ENCODE peak calls at places on chromosome 9, in eight cellular contexts. One of them, this sample, is unnamed.
A peak's percentile ranks its signal among the peaks of the same experiment; 100 is the strongest.

GRCh38 chr9:31612336-31613030 is 772.0 kb upstream of the ACO1 start:
- DNase-seq in cardiac muscle cell: no peak
- DNase-seq in aorta: no peak
- DNase-seq in spleen: no peak
- DNase-seq in stomach: no peak
- DNase-seq in lower lobe of right lung: no peak
- DNase-seq in A549: no peak
- DNase-seq in suprapubic skin: no peak
- DNase-seq in this sample: peak; percentile 86

GRCh38 chr9:124045076-124045829 is 33.7 kb downstream of the LHX2 start:
- DNase-seq in cardiac muscle cell: no peak
- DNase-seq in aorta: no peak
- DNase-seq in spleen: peak; percentile 74
- DNase-seq in stomach: peak; percentile 51
- DNase-seq in lower lobe of right lung: peak; percentile 64
- DNase-seq in A549: no peak
- DNase-seq in suprapubic skin: no peak
- DNase-seq in this sample: peak; percentile 67

GRCh38 chr9:123402981-123403509 is 47.0 kb downstream of the CRB2 start:
- DNase-seq in cardiac muscle cell: no peak
- DNase-seq in aorta: no peak
- DNase-seq in spleen: no peak
- DNase-seq in stomach: no peak
- DNase-seq in lower lobe of right lung: no peak
- DNase-seq in A549: no peak
- DNase-seq in suprapubic skin: no peak
- DNase-seq in this sample: no peak

GRCh38 chr9:37732086-37732744 is 21.4 kb upstream of the TRMT10B start:
- DNase-seq in cardiac muscle cell: no peak
- DNase-seq in aorta: no peak
- DNase-seq in spleen: no peak
- DNase-seq in stomach: no peak
- DNase-seq in lower lobe of right lung: no peak
- DNase-seq in A549: no peak
- DNase-seq in suprapubic skin: no peak
- DNase-seq in this sample: no peak

GRCh38 chr9:127612993-127613954 is 1.2 kb downstream of the STXBP1 start:
- DNase-seq in cardiac muscle cell: peak; percentile 52
- DNase-seq in aorta: peak; percentile 83
- DNase-seq in spleen: peak; percentile 85
- DNase-seq in stomach: peak; percentile 52
- DNase-seq in lower lobe of right lung: peak; percentile 76
- DNase-seq in A549: peak; percentile 70
- DNase-seq in suprapubic skin: peak; percentile 90
- DNase-seq in this sample: peak; percentile 70

GRCh38 chr9:134059661-134060395 is 8.0 kb downstream of the BRD3 start:
- DNase-seq in cardiac muscle cell: no peak
- DNase-seq in aorta: peak; percentile 70
- DNase-seq in spleen: peak; percentile 87
- DNase-seq in stomach: peak; percentile 26
- DNase-seq in lower lobe of right lung: peak; percentile 76
- DNase-seq in A549: no peak
- DNase-seq in suprapubic skin: peak; percentile 76
- DNase-seq in this sample: no peak

GRCh38 chr9:107119735-107120134 is 163.3 kb upstream of the RAD23B start:
- DNase-seq in cardiac muscle cell: no peak
- DNase-seq in aorta: no peak
- DNase-seq in spleen: no peak
- DNase-seq in stomach: no peak
- DNase-seq in lower lobe of right lung: no peak
- DNase-seq in A549: no peak
- DNase-seq in suprapubic skin: no peak
- DNase-seq in this sample: no peak

GRCh38 chr9:134505032-134505431 is 136.6 kb upstream of the COL5A1 start:
- DNase-seq in cardiac muscle cell: no peak
- DNase-seq in aorta: peak; percentile 28
- DNase-seq in spleen: no peak
- DNase-seq in stomach: no peak
- DNase-seq in lower lobe of right lung: no peak
- DNase-seq in A549: no peak
- DNase-seq in suprapubic skin: peak; percentile 67
- DNase-seq in this sample: no peak

GRCh38 chr9:101586651-101587050 is 8.1 kb downstream of the PPP3R2 start:
- DNase-seq in cardiac muscle cell: no peak
- DNase-seq in aorta: no peak
- DNase-seq in spleen: no peak
- DNase-seq in stomach: no peak
- DNase-seq in lower lobe of right lung: no peak
- DNase-seq in A549: no peak
- DNase-seq in suprapubic skin: no peak
- DNase-seq in this sample: no peak

GRCh38 chr9:130997925-130998595 is 10.9 kb upstream of the LAMC3 start:
- DNase-seq in cardiac muscle cell: peak; percentile 86
- DNase-seq in aorta: peak; percentile 74
- DNase-seq in spleen: no peak
- DNase-seq in stomach: peak; percentile 48
- DNase-seq in lower lobe of right lung: peak; percentile 61
- DNase-seq in A549: peak; percentile 95
- DNase-seq in suprapubic skin: no peak
- DNase-seq in this sample: peak; percentile 48

GRCh38 chr9:96068511-96068910 is 193.0 kb downstream of the ERCC6L2 start:
- DNase-seq in cardiac muscle cell: no peak
- DNase-seq in aorta: no peak
- DNase-seq in spleen: no peak
- DNase-seq in stomach: peak; percentile 90
- DNase-seq in lower lobe of right lung: no peak
- DNase-seq in A549: no peak
- DNase-seq in suprapubic skin: no peak
- DNase-seq in this sample: no peak

GRCh38 chr9:2142212-2142611 is 127.1 kb downstream of the SMARCA2 start:
- DNase-seq in cardiac muscle cell: no peak
- DNase-seq in aorta: no peak
- DNase-seq in spleen: no peak
- DNase-seq in stomach: no peak
- DNase-seq in lower lobe of right lung: no peak
- DNase-seq in A549: no peak
- DNase-seq in suprapubic skin: no peak
- DNase-seq in this sample: no peak

GRCh38 chr9:14205463-14205862 is 108.5 kb downstream of the NFIB start:
- DNase-seq in cardiac muscle cell: no peak
- DNase-seq in aorta: no peak
- DNase-seq in spleen: no peak
- DNase-seq in stomach: no peak
- DNase-seq in lower lobe of right lung: no peak
- DNase-seq in A549: peak; percentile 15
- DNase-seq in suprapubic skin: no peak
- DNase-seq in this sample: no peak

GRCh38 chr9:22147818-22148573 is 138.9 kb upstream of the CDKN2B start:
- DNase-seq in cardiac muscle cell: no peak
- DNase-seq in aorta: no peak
- DNase-seq in spleen: no peak
- DNase-seq in stomach: no peak
- DNase-seq in lower lobe of right lung: no peak
- DNase-seq in A549: no peak
- DNase-seq in suprapubic skin: no peak
- DNase-seq in this sample: peak; percentile 69

GRCh38 chr9:101437806-101438232 is 2.2 kb upstream of the ALDOB start:
- DNase-seq in cardiac muscle cell: no peak
- DNase-seq in aorta: no peak
- DNase-seq in spleen: peak; percentile 72
- DNase-seq in stomach: peak; percentile 44
- DNase-seq in lower lobe of right lung: no peak
- DNase-seq in A549: no peak
- DNase-seq in suprapubic skin: no peak
- DNase-seq in this sample: no peak

DNA sequence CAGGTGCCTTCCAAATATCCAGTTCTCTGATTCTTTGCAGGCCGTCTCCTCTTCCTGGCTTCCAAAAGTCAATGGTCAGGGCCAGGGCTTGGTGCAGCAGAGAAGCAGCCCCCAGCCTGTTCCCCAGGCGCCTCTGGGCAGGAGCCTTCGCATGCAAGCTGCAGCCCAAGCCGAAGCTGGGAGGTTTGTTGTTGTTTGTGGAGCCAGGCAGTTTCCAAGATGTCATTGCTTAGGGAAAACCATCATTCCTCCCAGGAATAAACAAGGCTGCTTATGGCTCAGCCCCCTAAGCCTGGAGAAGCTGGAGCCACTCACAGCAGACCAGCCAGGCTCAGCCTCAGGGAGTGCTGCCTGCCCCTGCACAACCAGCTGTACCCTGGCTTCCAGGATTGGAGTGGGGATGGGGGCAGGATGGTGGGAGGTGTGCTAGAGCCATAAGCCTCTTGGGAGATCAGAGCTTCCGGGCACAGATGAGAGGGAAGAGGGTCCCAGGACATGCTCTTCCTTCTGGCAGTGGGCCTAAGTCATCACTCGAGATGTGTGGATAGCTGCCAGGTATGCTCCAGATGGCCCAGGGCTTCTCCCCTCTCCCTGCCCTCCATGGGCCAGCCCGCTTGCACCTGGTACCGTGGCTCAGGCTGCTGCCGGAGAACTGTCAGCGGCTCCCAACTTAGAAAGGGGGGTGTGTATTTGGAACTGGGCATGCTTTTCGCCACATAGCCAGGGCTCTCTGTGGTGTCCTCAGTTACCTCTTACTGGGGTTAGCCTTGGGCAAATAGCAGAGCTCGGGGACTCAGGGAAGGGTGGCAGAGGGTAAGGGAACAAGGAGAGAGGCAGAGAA is 105.2 kb downstream of the RGS3 start:
- DNase-seq in cardiac muscle cell: no peak
- DNase-seq in aorta: no peak
- DNase-seq in spleen: peak; percentile 66
- DNase-seq in stomach: no peak
- DNase-seq in lower lobe of right lung: no peak
- DNase-seq in A549: no peak
- DNase-seq in suprapubic skin: peak; percentile 57
- DNase-seq in this sample: no peak
- H3K4me3 ChIP-seq in cardiac muscle cell: no peak overlapping the region
- H3K4me3 ChIP-seq in aorta: no peak overlapping the region
- H3K4me3 ChIP-seq in spleen: no peak overlapping the region
- H3K4me3 ChIP-seq in stomach: no peak overlapping the region
- H3K4me3 ChIP-seq in lower lobe of right lung: no peak overlapping the region
- H3K4me3 ChIP-seq in A549: no peak overlapping the region
- H3K4me3 ChIP-seq in suprapubic skin: no peak overlapping the region
- H3K4me3 ChIP-seq in this sample: no peak overlapping the region

GRCh38 chr9:86573886-86574285 is 219.7 kb upstream of the TUT7 start:
- DNase-seq in cardiac muscle cell: no peak
- DNase-seq in aorta: no peak
- DNase-seq in spleen: no peak
- DNase-seq in stomach: no peak
- DNase-seq in lower lobe of right lung: no peak
- DNase-seq in A549: no peak
- DNase-seq in suprapubic skin: no peak
- DNase-seq in this sample: no peak

GRCh38 chr9:86575825-86576488 is 221.7 kb upstream of the TUT7 start:
- DNase-seq in cardiac muscle cell: no peak
- DNase-seq in aorta: no peak
- DNase-seq in spleen: no peak
- DNase-seq in stomach: no peak
- DNase-seq in lower lobe of right lung: no peak
- DNase-seq in A549: no peak
- DNase-seq in suprapubic skin: no peak
- DNase-seq in this sample: no peak

GRCh38 chr9:86572904-86573303 is 218.7 kb upstream of the TUT7 start:
- DNase-seq in cardiac muscle cell: no peak
- DNase-seq in aorta: no peak
- DNase-seq in spleen: no peak
- DNase-seq in stomach: no peak
- DNase-seq in lower lobe of right lung: no peak
- DNase-seq in A549: no peak
- DNase-seq in suprapubic skin: no peak
- DNase-seq in this sample: no peak

GRCh38 chr9:86577420-86578333 is 223.5 kb upstream of the TUT7 start:
- DNase-seq in cardiac muscle cell: peak; percentile 75
- DNase-seq in aorta: no peak
- DNase-seq in spleen: no peak
- DNase-seq in stomach: no peak
- DNase-seq in lower lobe of right lung: no peak
- DNase-seq in A549: no peak
- DNase-seq in suprapubic skin: no peak
- DNase-seq in this sample: no peak

GRCh38 chr9:86575137-86575536 is 220.9 kb upstream of the TUT7 start:
- DNase-seq in cardiac muscle cell: no peak
- DNase-seq in aorta: no peak
- DNase-seq in spleen: no peak
- DNase-seq in stomach: no peak
- DNase-seq in lower lobe of right lung: no peak
- DNase-seq in A549: no peak
- DNase-seq in suprapubic skin: no peak
- DNase-seq in this sample: no peak
- H3K4me1 ChIP-seq in cardiac muscle cell: peaks cover 9% of the 10 kb centered on the region
- H3K4me1 ChIP-seq in aorta: no peaks in the 10 kb centered on the region
- H3K4me1 ChIP-seq in spleen: no peaks in the 10 kb centered on the region
- H3K4me1 ChIP-seq in stomach: no peaks in the 10 kb centered on the region
- H3K4me1 ChIP-seq in lower lobe of right lung: no peaks in the 10 kb centered on the region
- H3K4me1 ChIP-seq in A549: no peaks in the 10 kb centered on the region
- H3K4me1 ChIP-seq in suprapubic skin: peaks cover 13% of the 10 kb centered on the region
- H3K4me1 ChIP-seq in this sample: no peaks in the 10 kb centered on the region

GRCh38 chr9:109781086-109781485 is 1.1 kb downstream of the PALM2AKAP2 start:
- DNase-seq in cardiac muscle cell: no peak
- DNase-seq in aorta: no peak
- DNase-seq in spleen: no peak
- DNase-seq in stomach: no peak
- DNase-seq in lower lobe of right lung: no peak
- DNase-seq in A549: no peak
- DNase-seq in suprapubic skin: no peak
- DNase-seq in this sample: no peak

GRCh38 chr9:109776391-109776790 is 3.6 kb upstream of the PALM2AKAP2 start:
- DNase-seq in cardiac muscle cell: no peak
- DNase-seq in aorta: no peak
- DNase-seq in spleen: no peak
- DNase-seq in stomach: no peak
- DNase-seq in lower lobe of right lung: no peak
- DNase-seq in A549: no peak
- DNase-seq in suprapubic skin: no peak
- DNase-seq in this sample: no peak

GRCh38 chr9:109780453-109781033 is 545 bp downstream of the PALM2AKAP2 start:
- DNase-seq in cardiac muscle cell: peak; percentile 53
- DNase-seq in aorta: no peak
- DNase-seq in spleen: no peak
- DNase-seq in stomach: no peak
- DNase-seq in lower lobe of right lung: no peak
- DNase-seq in A549: no peak
- DNase-seq in suprapubic skin: no peak
- DNase-seq in this sample: no peak

GRCh38 chr9:109779711-109780452 is at the start of gene PALM2AKAP2:
- DNase-seq in cardiac muscle cell: peak; percentile 91
- DNase-seq in aorta: peak; percentile 81
- DNase-seq in spleen: no peak
- DNase-seq in stomach: no peak
- DNase-seq in lower lobe of right lung: peak; percentile 55
- DNase-seq in A549: peak; percentile 39
- DNase-seq in suprapubic skin: no peak
- DNase-seq in this sample: no peak

GRCh38 chr9:109781541-109782197 is 1.7 kb downstream of the PALM2AKAP2 start:
- DNase-seq in cardiac muscle cell: peak; percentile 69
- DNase-seq in aorta: no peak
- DNase-seq in spleen: no peak
- DNase-seq in stomach: no peak
- DNase-seq in lower lobe of right lung: no peak
- DNase-seq in A549: no peak
- DNase-seq in suprapubic skin: no peak
- DNase-seq in this sample: no peak
- H3K4me3 ChIP-seq in cardiac muscle cell: peak overlapping the region; percentile 61
- H3K4me3 ChIP-seq in aorta: peak overlapping the region; percentile 98
- H3K4me3 ChIP-seq in spleen: no peak overlapping the region
- H3K4me3 ChIP-seq in stomach: no peak overlapping the region
- H3K4me3 ChIP-seq in lower lobe of right lung: peak overlapping the region; percentile 59
- H3K4me3 ChIP-seq in A549: no peak overlapping the region
- H3K4me3 ChIP-seq in suprapubic skin: peak overlapping the region; percentile 64
- H3K4me3 ChIP-seq in this sample: no peak overlapping the region

GRCh38 chr9:93684806-93685553 is 108.6 kb downstream of the PHF2 start:
- DNase-seq in cardiac muscle cell: no peak
- DNase-seq in aorta: peak; percentile 15
- DNase-seq in spleen: peak; percentile 34
- DNase-seq in stomach: no peak
- DNase-seq in lower lobe of right lung: no peak
- DNase-seq in A549: no peak
- DNase-seq in suprapubic skin: no peak
- DNase-seq in this sample: peak; percentile 36
- H3K4me1 ChIP-seq in cardiac muscle cell: no peaks in the 10 kb centered on the region
- H3K4me1 ChIP-seq in aorta: no peaks in the 10 kb centered on the region
- H3K4me1 ChIP-seq in spleen: peaks cover 3% of the 10 kb centered on the region
- H3K4me1 ChIP-seq in stomach: peaks cover 43% of the 10 kb centered on the region
- H3K4me1 ChIP-seq in lower lobe of right lung: no peaks in the 10 kb centered on the region
- H3K4me1 ChIP-seq in A549: no peaks in the 10 kb centered on the region
- H3K4me1 ChIP-seq in suprapubic skin: peaks cover 8% of the 10 kb centered on the region
- H3K4me1 ChIP-seq in this sample: peaks cover 14% of the 10 kb centered on the region

This sample was measured in endothelial cell of umbilical vein.